ENCODE peak calls at places on chromosomes 2 and 18, in four cellular contexts. One of them, this sample, is unnamed.

GRCh38 chr2:109379507-109379906 is 234.3 kb downstream of the SEPTIN10 start:
- DNase-seq in mesendoderm: no peak
- DNase-seq in aorta: no peak
- DNase-seq in 8988T: peak
- DNase-seq in this sample: no peak

GRCh38 chr18:67742954-67743353 is 226.4 kb upstream of the DSEL start:
- DNase-seq in mesendoderm: no peak
- DNase-seq in aorta: no peak
- DNase-seq in 8988T: no peak
- DNase-seq in this sample: no peak

GRCh38 chr2:25089605-25090424 is 47.9 kb downstream of the EFR3B start:
- DNase-seq in mesendoderm: no peak
- DNase-seq in 8988T: no peak
- DNase-seq in aorta: no peak
- DNase-seq in this sample: no peak

GRCh38 chr2:175926272-175926671 is 75.8 kb downstream of the LNPK start:
- DNase-seq in 8988T: no peak
- DNase-seq in mesendoderm: no peak
- DNase-seq in aorta: no peak
- DNase-seq in this sample: no peak

GRCh38 chr2:240362826-240363717 is 72.4 kb upstream of the GPC1 start:
- DNase-seq in aorta: peak
- DNase-seq in 8988T: no peak
- DNase-seq in mesendoderm: no peak
- DNase-seq in this sample: no peak

GRCh38 chr2:875687-876615 is 74.7 kb upstream of the SNTG2 start:
- DNase-seq in aorta: no peak
- DNase-seq in 8988T: no peak
- DNase-seq in mesendoderm: no peak
- DNase-seq in this sample: no peak

GRCh38 chr2:190802133-190802532 is 78.5 kb upstream of the GLS start:
- DNase-seq in 8988T: no peak
- DNase-seq in aorta: no peak
- DNase-seq in mesendoderm: peak
- DNase-seq in this sample: no peak

GRCh38 chr2:216017365-216017764 is 4.0 kb upstream of the MREG start:
- DNase-seq in aorta: no peak
- DNase-seq in mesendoderm: no peak
- DNase-seq in 8988T: peak
- DNase-seq in this sample: no peak

GRCh38 chr2:102122115-102122514 is 20.4 kb upstream of the IL1R1 start:
- DNase-seq in mesendoderm: no peak
- DNase-seq in aorta: no peak
- DNase-seq in 8988T: no peak
- DNase-seq in this sample: no peak

GRCh38 chr18:66993492-66993891 is 389.6 kb upstream of the CDH19 start:
- DNase-seq in 8988T: no peak
- DNase-seq in mesendoderm: peak
- DNase-seq in aorta: no peak
- DNase-seq in this sample: peak

GRCh38 chr18:57208056-57208455 is 61.2 kb downstream of the BOD1L2 start:
- DNase-seq in aorta: no peak
- DNase-seq in mesendoderm: peak
- DNase-seq in 8988T: no peak
- DNase-seq in this sample: no peak

GRCh38 chr2:43218221-43218549 is 8.2 kb downstream of the ZFP36L2 start:
- DNase-seq in mesendoderm: no peak
- DNase-seq in aorta: no peak
- DNase-seq in 8988T: no peak
- DNase-seq in this sample: no peak

GRCh38 chr2:98013407-98014042 is 17.8 kb upstream of the TMEM131 start:
- DNase-seq in mesendoderm: no peak
- DNase-seq in aorta: no peak
- DNase-seq in 8988T: no peak
- DNase-seq in this sample: no peak

GRCh38 chr18:63831080-63831788 is 56.0 kb downstream of the SERPINB7 start:
- DNase-seq in aorta: no peak
- DNase-seq in mesendoderm: peak
- DNase-seq in 8988T: no peak
- DNase-seq in this sample: no peak

GRCh38 chr2:2134037-2134436 is 197.0 kb downstream of the MYT1L start:
- DNase-seq in mesendoderm: no peak
- DNase-seq in aorta: no peak
- DNase-seq in 8988T: no peak
- DNase-seq in this sample: no peak

GRCh38 chr2:135948642-135949355 is 36.6 kb downstream of the DARS1 start:
- DNase-seq in 8988T: no peak
- DNase-seq in mesendoderm: peak
- DNase-seq in aorta: no peak
- DNase-seq in this sample: no peak

GRCh38 chr2:234864518-234864917 is 87.3 kb upstream of the SH3BP4 start:
- DNase-seq in mesendoderm: no peak
- DNase-seq in 8988T: no peak
- DNase-seq in aorta: no peak
- DNase-seq in this sample: no peak

GRCh38 chr2:201952212-201952611 is 81.4 kb upstream of the FZD7 start:
- DNase-seq in 8988T: no peak
- DNase-seq in mesendoderm: no peak
- DNase-seq in aorta: no peak
- DNase-seq in this sample: no peak

GRCh38 chr18:76657428-76657827 is 162.4 kb upstream of the ZNF516 start:
- DNase-seq in aorta: no peak
- DNase-seq in mesendoderm: peak
- DNase-seq in 8988T: no peak
- DNase-seq in this sample: no peak

GRCh38 chr18:75208055-75208835 is 694 bp downstream of the PTGR3 start:
- DNase-seq in aorta: peak
- DNase-seq in mesendoderm: peak
- DNase-seq in 8988T: peak
- DNase-seq in this sample: peak

GRCh38 chr2:219684721-219685689 is 57.6 kb downstream of the SLC4A3 start:
- DNase-seq in 8988T: peak
- DNase-seq in mesendoderm: peak
- DNase-seq in aorta: peak
- DNase-seq in this sample: peak

GRCh38 chr2:189057316-189057715 is 83.1 kb downstream of the COL3A1 start:
- DNase-seq in 8988T: no peak
- DNase-seq in aorta: no peak
- DNase-seq in mesendoderm: no peak
- DNase-seq in this sample: no peak

GRCh38 chr2:207505728-207506127 is 24.0 kb upstream of the CREB1 start:
- DNase-seq in aorta: no peak
- DNase-seq in mesendoderm: peak
- DNase-seq in 8988T: peak
- DNase-seq in this sample: no peak

GRCh38 chr2:9462872-9463697 is 11.3 kb upstream of the IAH1 start:
- DNase-seq in 8988T: no peak
- DNase-seq in mesendoderm: no peak
- DNase-seq in aorta: no peak
- DNase-seq in this sample: no peak

GRCh38 chr2:227871375-227871788 is at the start of gene DAW1:
- DNase-seq in mesendoderm: peak
- DNase-seq in 8988T: peak
- DNase-seq in aorta: peak
- DNase-seq in this sample: no peak

GRCh38 chr2:88016948-88017779 is 817 bp upstream of the RNU2-63P start:
- DNase-seq in mesendoderm: peak
- DNase-seq in 8988T: peak
- DNase-seq in aorta: no peak
- DNase-seq in this sample: peak

GRCh38 chr2:1041012-1041805 is 90.6 kb downstream of the SNTG2 start:
- DNase-seq in aorta: no peak
- DNase-seq in mesendoderm: no peak
- DNase-seq in 8988T: no peak
- DNase-seq in this sample: peak

GRCh38 chr2:127700527-127701192 is 637 bp upstream of the SFT2D3 start:
- DNase-seq in 8988T: peak
- DNase-seq in mesendoderm: peak
- DNase-seq in aorta: peak
- DNase-seq in this sample: no peak

GRCh38 chr2:240737958-240738357 is 46.3 kb downstream of the AQP12A start:
- DNase-seq in mesendoderm: no peak
- DNase-seq in 8988T: peak
- DNase-seq in aorta: no peak
- DNase-seq in this sample: no peak

GRCh38 chr18:23528580-23529472 is 25.5 kb downstream of the RMC1 start:
- DNase-seq in mesendoderm: peak
- DNase-seq in 8988T: no peak
- DNase-seq in aorta: peak
- DNase-seq in this sample: no peak

GRCh38 chr2:156589381-156590079 is 153.4 kb downstream of the GPD2 start:
- DNase-seq in mesendoderm: peak
- DNase-seq in aorta: no peak
- DNase-seq in 8988T: no peak
- DNase-seq in this sample: peak

GRCh38 chr2:197088694-197089093 is 162.2 kb upstream of the PGAP1 start:
- DNase-seq in aorta: no peak
- DNase-seq in mesendoderm: no peak
- DNase-seq in 8988T: no peak
- DNase-seq in this sample: no peak

GRCh38 chr2:68643011-68643873 is at the start of gene PROKR1:
- DNase-seq in 8988T: peak
- DNase-seq in aorta: peak
- DNase-seq in mesendoderm: peak
- DNase-seq in this sample: no peak

GRCh38 chr2:100192300-100192699 is 49.9 kb upstream of the AFF3 start:
- DNase-seq in 8988T: no peak
- DNase-seq in mesendoderm: peak
- DNase-seq in aorta: no peak
- DNase-seq in this sample: no peak